ENCODE peak calls at places on chromosomes 12 and 14, in five cellular contexts. O is activated CD8-positive, alpha-beta T cell treated with anti-CD3 and anti-CD28 coated beads, Interleukin-2, amount 10 ng/mL, durations not matched to agents 7 days and 5 days; K is nephron progenitor cell; L is ELR; W is WTC11. D is an unnamed sample.

GRCh38 chr12:53380797-53381738 is 1.1 kb downstream of the SP1 start:
- DNase-seq in O (no peak), K (peak), L (peak), W (peak), D (no peak)

GRCh38 chr12:88993655-88994054 is 358.6 kb downstream of the DUSP6 start:
- DNase-seq in O (no peak), K (no peak), L (peak), W (no peak), D (no peak)

GRCh38 chr14:104746951-104747481 is 5.9 kb upstream of the SIVA1 start:
- DNase-seq in O (no peak), K (no peak), L (no peak), W (no peak), D (no peak)

GRCh38 chr14:49732896-49733295 is 35.1 kb upstream of the KLHDC2 start:
- DNase-seq in O (no peak), K (no peak), L (no peak), W (no peak), D (no peak)

GRCh38 chr12:121976950-121977349 is 44.7 kb upstream of the BCL7A start:
- DNase-seq in O (no peak), K (no peak), L (no peak), W (no peak), D (no peak)

GRCh38 chr12:93514853-93515252 is 47.5 kb downstream of the MRPL42 start:
- DNase-seq in O (no peak), K (no peak), L (peak), W (no peak), D (no peak)

GRCh38 chr12:66405395-66405794 is 103.1 kb downstream of the HELB start:
- DNase-seq in O (no peak), K (no peak), L (peak), W (no peak), D (no peak)

GRCh38 chr14:99546230-99546879 is 57.7 kb downstream of the CCDC85C start:
- DNase-seq in O (no peak), K (peak), L (no peak), W (peak), D (no peak)

GRCh38 chr12:70983692-70984091 is 63.2 kb upstream of the PTPRR start:
- DNase-seq in O (no peak), K (no peak), L (no peak), W (peak), D (no peak)

GRCh38 chr12:10016881-10017280 is 6.5 kb downstream of the CLEC12B start:
- DNase-seq in O (no peak), K (no peak), L (peak), W (no peak), D (no peak)

GRCh38 chr14:101812071-101812470 is 50.6 kb downstream of the PPP2R5C start:
- DNase-seq in O (no peak), K (no peak), L (no peak), W (no peak), D (no peak)

GRCh38 chr12:5343711-5344110 is 88.2 kb upstream of the NTF3 start:
- DNase-seq in O (no peak), K (no peak), L (no peak), W (no peak), D (no peak)

GRCh38 chr12:2284857-2285256 is 232.1 kb downstream of the CACNA1C start:
- DNase-seq in O (peak), K (peak), L (peak), W (peak), D (no peak)

GRCh38 chr12:71193041-71193440 is 35.2 kb upstream of the TSPAN8 start:
- DNase-seq in O (no peak), K (no peak), L (no peak), W (no peak), D (no peak)

GRCh38 chr12:87304406-87304805 is 724.8 kb downstream of the C12orf50 start:
- DNase-seq in O (no peak), K (no peak), L (no peak), W (no peak), D (no peak)

GRCh38 chr12:91620949-91621348 is 438.3 kb upstream of the DCN start:
- DNase-seq in O (no peak), K (no peak), L (peak), W (no peak), D (no peak)

GRCh38 chr14:93969082-93969828 is 7.1 kb downstream of the ASB2 start:
- DNase-seq in O (no peak), K (no peak), L (no peak), W (no peak), D (no peak)

GRCh38 chr12:110107369-110108281 is 16.5 kb upstream of the IFT81 start:
- DNase-seq in O (no peak), K (no peak), L (peak), W (no peak), D (no peak)

GRCh38 chr14:77110286-77110685 is 12.2 kb downstream of the CIPC start:
- DNase-seq in O (no peak), K (no peak), L (no peak), W (no peak), D (no peak)

GRCh38 chr12:116675339-116676107 is 62.3 kb downstream of the SPRING1 start:
- DNase-seq in O (no peak), K (no peak), L (no peak), W (no peak), D (no peak)